ENCODE peak calls at places on chromosomes 4 and X, in nine cellular contexts. One of them, this sample, is unnamed.

GRCh38 chr4:152696764-152697250 is 17.0 kb upstream of the TMEM154 start:
- DNase-seq in NCI-H1092: no peak
- DNase-seq in iPS-NIHi11: no peak
- DNase-seq in HTR-8/SVneo: no peak
- DNase-seq in H54: peak
- DNase-seq in stimulated activated CD8-positive, alpha-beta memory T cell treated with anti-CD3 and anti-CD28 coated beads, Interleukin-4, amount 100 ng/mL, for 24 hours: peak
- DNase-seq in hippocampal formation: no peak
- DNase-seq in hepatic stellate cell: no peak
- DNase-seq in lung microvascular endothelial cell: no peak
- DNase-seq in this sample: no peak

GRCh38 chrX:141320801-141321200 is 78.5 kb upstream of the SPANXC start:
- DNase-seq in NCI-H1092: no peak
- DNase-seq in iPS-NIHi11: no peak
- DNase-seq in HTR-8/SVneo: no peak
- DNase-seq in H54: no peak
- DNase-seq in stimulated activated CD8-positive, alpha-beta memory T cell treated with anti-CD3 and anti-CD28 coated beads, Interleukin-4, amount 100 ng/mL, for 24 hours: no peak
- DNase-seq in hippocampal formation: no peak
- DNase-seq in hepatic stellate cell: no peak
- DNase-seq in lung microvascular endothelial cell: peak
- DNase-seq in this sample: no peak

GRCh38 chr4:20960291-20960690 is 260.0 kb downstream of the PACRGL start:
- DNase-seq in NCI-H1092: no peak
- DNase-seq in iPS-NIHi11: no peak
- DNase-seq in HTR-8/SVneo: no peak
- DNase-seq in H54: no peak
- DNase-seq in stimulated activated CD8-positive, alpha-beta memory T cell treated with anti-CD3 and anti-CD28 coated beads, Interleukin-4, amount 100 ng/mL, for 24 hours: no peak
- DNase-seq in hippocampal formation: no peak
- DNase-seq in hepatic stellate cell: no peak
- DNase-seq in lung microvascular endothelial cell: no peak
- DNase-seq in this sample: no peak

GRCh38 chr4:122003335-122003734 is 51.5 kb upstream of the TRPC3 start:
- DNase-seq in NCI-H1092: peak
- DNase-seq in iPS-NIHi11: peak
- DNase-seq in HTR-8/SVneo: no peak
- DNase-seq in H54: peak
- DNase-seq in stimulated activated CD8-positive, alpha-beta memory T cell treated with anti-CD3 and anti-CD28 coated beads, Interleukin-4, amount 100 ng/mL, for 24 hours: no peak
- DNase-seq in hippocampal formation: no peak
- DNase-seq in hepatic stellate cell: no peak
- DNase-seq in lung microvascular endothelial cell: peak
- DNase-seq in this sample: no peak

GRCh38 chr4:129446074-129446473 is 350.1 kb downstream of the C4orf33 start:
- DNase-seq in NCI-H1092: no peak
- DNase-seq in iPS-NIHi11: no peak
- DNase-seq in HTR-8/SVneo: peak
- DNase-seq in H54: no peak
- DNase-seq in stimulated activated CD8-positive, alpha-beta memory T cell treated with anti-CD3 and anti-CD28 coated beads, Interleukin-4, amount 100 ng/mL, for 24 hours: no peak
- DNase-seq in hippocampal formation: no peak
- DNase-seq in hepatic stellate cell: no peak
- DNase-seq in lung microvascular endothelial cell: peak
- DNase-seq in this sample: no peak

GRCh38 chr4:88159137-88159725 is 792 bp upstream of the ABCG2 start:
- DNase-seq in NCI-H1092: no peak
- DNase-seq in iPS-NIHi11: peak
- DNase-seq in HTR-8/SVneo: peak
- DNase-seq in H54: no peak
- DNase-seq in stimulated activated CD8-positive, alpha-beta memory T cell treated with anti-CD3 and anti-CD28 coated beads, Interleukin-4, amount 100 ng/mL, for 24 hours: no peak
- DNase-seq in hippocampal formation: no peak
- DNase-seq in hepatic stellate cell: peak
- DNase-seq in lung microvascular endothelial cell: peak
- DNase-seq in this sample: no peak

GRCh38 chrX:29315931-29316330 is 728.7 kb downstream of the IL1RAPL1 start:
- DNase-seq in NCI-H1092: no peak
- DNase-seq in iPS-NIHi11: no peak
- DNase-seq in HTR-8/SVneo: no peak
- DNase-seq in H54: no peak
- DNase-seq in stimulated activated CD8-positive, alpha-beta memory T cell treated with anti-CD3 and anti-CD28 coated beads, Interleukin-4, amount 100 ng/mL, for 24 hours: no peak
- DNase-seq in hippocampal formation: no peak
- DNase-seq in hepatic stellate cell: no peak
- DNase-seq in lung microvascular endothelial cell: no peak
- DNase-seq in this sample: no peak

GRCh38 chr4:108118505-108118904 is 50.2 kb downstream of the LEF1 start:
- DNase-seq in NCI-H1092: no peak
- DNase-seq in iPS-NIHi11: no peak
- DNase-seq in HTR-8/SVneo: no peak
- DNase-seq in H54: no peak
- DNase-seq in stimulated activated CD8-positive, alpha-beta memory T cell treated with anti-CD3 and anti-CD28 coated beads, Interleukin-4, amount 100 ng/mL, for 24 hours: no peak
- DNase-seq in hippocampal formation: no peak
- DNase-seq in hepatic stellate cell: no peak
- DNase-seq in lung microvascular endothelial cell: no peak
- DNase-seq in this sample: no peak

GRCh38 chrX:74371399-74371798 is 49.9 kb upstream of the SLC16A2 start:
- DNase-seq in NCI-H1092: no peak
- DNase-seq in iPS-NIHi11: no peak
- DNase-seq in HTR-8/SVneo: no peak
- DNase-seq in H54: no peak
- DNase-seq in stimulated activated CD8-positive, alpha-beta memory T cell treated with anti-CD3 and anti-CD28 coated beads, Interleukin-4, amount 100 ng/mL, for 24 hours: no peak
- DNase-seq in hippocampal formation: no peak
- DNase-seq in hepatic stellate cell: no peak
- DNase-seq in lung microvascular endothelial cell: no peak
- DNase-seq in this sample: no peak

GRCh38 chr4:86092684-86093083 is 267.2 kb downstream of the MAPK10 start:
- DNase-seq in NCI-H1092: no peak
- DNase-seq in iPS-NIHi11: no peak
- DNase-seq in HTR-8/SVneo: peak
- DNase-seq in H54: no peak
- DNase-seq in stimulated activated CD8-positive, alpha-beta memory T cell treated with anti-CD3 and anti-CD28 coated beads, Interleukin-4, amount 100 ng/mL, for 24 hours: no peak
- DNase-seq in hippocampal formation: no peak
- DNase-seq in hepatic stellate cell: peak
- DNase-seq in lung microvascular endothelial cell: peak
- DNase-seq in this sample: no peak

GRCh38 chrX:37926700-37927099 is 79.3 kb upstream of the DYNLT3 start:
- DNase-seq in NCI-H1092: peak
- DNase-seq in iPS-NIHi11: peak
- DNase-seq in HTR-8/SVneo: no peak
- DNase-seq in H54: no peak
- DNase-seq in stimulated activated CD8-positive, alpha-beta memory T cell treated with anti-CD3 and anti-CD28 coated beads, Interleukin-4, amount 100 ng/mL, for 24 hours: no peak
- DNase-seq in hippocampal formation: no peak
- DNase-seq in hepatic stellate cell: peak
- DNase-seq in lung microvascular endothelial cell: peak
- DNase-seq in this sample: no peak

GRCh38 chrX:13719192-13719856 is 15.1 kb downstream of the TRAPPC2 start:
- DNase-seq in NCI-H1092: no peak
- DNase-seq in iPS-NIHi11: no peak
- DNase-seq in HTR-8/SVneo: no peak
- DNase-seq in H54: no peak
- DNase-seq in stimulated activated CD8-positive, alpha-beta memory T cell treated with anti-CD3 and anti-CD28 coated beads, Interleukin-4, amount 100 ng/mL, for 24 hours: no peak
- DNase-seq in hippocampal formation: no peak
- DNase-seq in hepatic stellate cell: no peak
- DNase-seq in lung microvascular endothelial cell: no peak
- DNase-seq in this sample: no peak

GRCh38 chr4:8315343-8316250 is 46.0 kb downstream of the HTRA3 start:
- DNase-seq in NCI-H1092: peak
- DNase-seq in iPS-NIHi11: peak
- DNase-seq in HTR-8/SVneo: peak
- DNase-seq in H54: peak
- DNase-seq in stimulated activated CD8-positive, alpha-beta memory T cell treated with anti-CD3 and anti-CD28 coated beads, Interleukin-4, amount 100 ng/mL, for 24 hours: no peak
- DNase-seq in hippocampal formation: no peak
- DNase-seq in hepatic stellate cell: peak
- DNase-seq in lung microvascular endothelial cell: peak
- DNase-seq in this sample: no peak

GRCh38 chrX:31323658-31324057 is 251.8 kb upstream of the FTHL17 start:
- DNase-seq in NCI-H1092: no peak
- DNase-seq in iPS-NIHi11: no peak
- DNase-seq in HTR-8/SVneo: no peak
- DNase-seq in H54: no peak
- DNase-seq in stimulated activated CD8-positive, alpha-beta memory T cell treated with anti-CD3 and anti-CD28 coated beads, Interleukin-4, amount 100 ng/mL, for 24 hours: no peak
- DNase-seq in hippocampal formation: no peak
- DNase-seq in hepatic stellate cell: no peak
- DNase-seq in lung microvascular endothelial cell: no peak
- DNase-seq in this sample: no peak

GRCh38 chrX:101417981-101418841 is 10.2 kb downstream of the HNRNPH2 start:
- DNase-seq in NCI-H1092: peak
- DNase-seq in iPS-NIHi11: peak
- DNase-seq in HTR-8/SVneo: no peak
- DNase-seq in H54: no peak
- DNase-seq in stimulated activated CD8-positive, alpha-beta memory T cell treated with anti-CD3 and anti-CD28 coated beads, Interleukin-4, amount 100 ng/mL, for 24 hours: no peak
- DNase-seq in hippocampal formation: peak
- DNase-seq in hepatic stellate cell: no peak
- DNase-seq in lung microvascular endothelial cell: peak
- DNase-seq in this sample: no peak

GRCh38 chr4:131978120-131978519 is 1171.0 kb upstream of the PCDH10 start:
- DNase-seq in NCI-H1092: no peak
- DNase-seq in iPS-NIHi11: no peak
- DNase-seq in HTR-8/SVneo: no peak
- DNase-seq in H54: no peak
- DNase-seq in stimulated activated CD8-positive, alpha-beta memory T cell treated with anti-CD3 and anti-CD28 coated beads, Interleukin-4, amount 100 ng/mL, for 24 hours: no peak
- DNase-seq in hippocampal formation: no peak
- DNase-seq in hepatic stellate cell: no peak
- DNase-seq in lung microvascular endothelial cell: no peak
- DNase-seq in this sample: no peak

GRCh38 chrX:3176439-3176820 is 135.2 kb downstream of the ARSF start:
- DNase-seq in NCI-H1092: no peak
- DNase-seq in iPS-NIHi11: no peak
- DNase-seq in HTR-8/SVneo: no peak
- DNase-seq in H54: no peak
- DNase-seq in stimulated activated CD8-positive, alpha-beta memory T cell treated with anti-CD3 and anti-CD28 coated beads, Interleukin-4, amount 100 ng/mL, for 24 hours: no peak
- DNase-seq in hippocampal formation: no peak
- DNase-seq in hepatic stellate cell: no peak
- DNase-seq in lung microvascular endothelial cell: no peak
- DNase-seq in this sample: no peak

GRCh38 chr4:180363817-180364216 is 1879.4 kb upstream of the TENM3 start:
- DNase-seq in NCI-H1092: no peak
- DNase-seq in iPS-NIHi11: no peak
- DNase-seq in HTR-8/SVneo: no peak
- DNase-seq in H54: no peak
- DNase-seq in stimulated activated CD8-positive, alpha-beta memory T cell treated with anti-CD3 and anti-CD28 coated beads, Interleukin-4, amount 100 ng/mL, for 24 hours: no peak
- DNase-seq in hippocampal formation: no peak
- DNase-seq in hepatic stellate cell: no peak
- DNase-seq in lung microvascular endothelial cell: no peak
- DNase-seq in this sample: no peak

GRCh38 chrX:9195199-9195880 is 161.4 kb upstream of the FAM9B start:
- DNase-seq in NCI-H1092: no peak
- DNase-seq in iPS-NIHi11: no peak
- DNase-seq in HTR-8/SVneo: no peak
- DNase-seq in H54: no peak
- DNase-seq in stimulated activated CD8-positive, alpha-beta memory T cell treated with anti-CD3 and anti-CD28 coated beads, Interleukin-4, amount 100 ng/mL, for 24 hours: no peak
- DNase-seq in hippocampal formation: no peak
- DNase-seq in hepatic stellate cell: no peak
- DNase-seq in lung microvascular endothelial cell: no peak
- DNase-seq in this sample: peak

GRCh38 chrX:130861462-130861861 is 41.5 kb downstream of the ENOX2 start:
- DNase-seq in NCI-H1092: no peak
- DNase-seq in iPS-NIHi11: no peak
- DNase-seq in HTR-8/SVneo: no peak
- DNase-seq in H54: no peak
- DNase-seq in stimulated activated CD8-positive, alpha-beta memory T cell treated with anti-CD3 and anti-CD28 coated beads, Interleukin-4, amount 100 ng/mL, for 24 hours: no peak
- DNase-seq in hippocampal formation: no peak
- DNase-seq in hepatic stellate cell: no peak
- DNase-seq in lung microvascular endothelial cell: no peak
- DNase-seq in this sample: no peak

GRCh38 chrX:74382613-74383012 is 38.7 kb upstream of the SLC16A2 start:
- DNase-seq in NCI-H1092: peak
- DNase-seq in iPS-NIHi11: peak
- DNase-seq in HTR-8/SVneo: peak
- DNase-seq in H54: peak
- DNase-seq in stimulated activated CD8-positive, alpha-beta memory T cell treated with anti-CD3 and anti-CD28 coated beads, Interleukin-4, amount 100 ng/mL, for 24 hours: peak
- DNase-seq in hippocampal formation: peak
- DNase-seq in hepatic stellate cell: peak
- DNase-seq in lung microvascular endothelial cell: peak
- DNase-seq in this sample: no peak

GRCh38 chr4:1493540-1494287 is 87.5 kb upstream of the NKX1-1 start:
- DNase-seq in NCI-H1092: no peak
- DNase-seq in iPS-NIHi11: peak
- DNase-seq in HTR-8/SVneo: no peak
- DNase-seq in H54: no peak
- DNase-seq in stimulated activated CD8-positive, alpha-beta memory T cell treated with anti-CD3 and anti-CD28 coated beads, Interleukin-4, amount 100 ng/mL, for 24 hours: no peak
- DNase-seq in hippocampal formation: no peak
- DNase-seq in hepatic stellate cell: no peak
- DNase-seq in lung microvascular endothelial cell: no peak
- DNase-seq in this sample: no peak

GRCh38 chrX:44343412-44343942 is at the start of gene EFHC2:
- DNase-seq in NCI-H1092: no peak
- DNase-seq in iPS-NIHi11: peak
- DNase-seq in HTR-8/SVneo: no peak
- DNase-seq in H54: peak
- DNase-seq in stimulated activated CD8-positive, alpha-beta memory T cell treated with anti-CD3 and anti-CD28 coated beads, Interleukin-4, amount 100 ng/mL, for 24 hours: no peak
- DNase-seq in hippocampal formation: peak
- DNase-seq in hepatic stellate cell: no peak
- DNase-seq in lung microvascular endothelial cell: no peak
- DNase-seq in this sample: no peak

GRCh38 chr4:147633643-147634042 is 16.4 kb downstream of the TMEM184C start:
- DNase-seq in NCI-H1092: no peak
- DNase-seq in iPS-NIHi11: no peak
- DNase-seq in HTR-8/SVneo: no peak
- DNase-seq in H54: no peak
- DNase-seq in stimulated activated CD8-positive, alpha-beta memory T cell treated with anti-CD3 and anti-CD28 coated beads, Interleukin-4, amount 100 ng/mL, for 24 hours: no peak
- DNase-seq in hippocampal formation: no peak
- DNase-seq in hepatic stellate cell: no peak
- DNase-seq in lung microvascular endothelial cell: no peak
- DNase-seq in this sample: no peak

GRCh38 chrX:13216139-13216538 is 103.7 kb downstream of the ATXN3L start:
- DNase-seq in NCI-H1092: no peak
- DNase-seq in iPS-NIHi11: no peak
- DNase-seq in HTR-8/SVneo: no peak
- DNase-seq in H54: no peak
- DNase-seq in stimulated activated CD8-positive, alpha-beta memory T cell treated with anti-CD3 and anti-CD28 coated beads, Interleukin-4, amount 100 ng/mL, for 24 hours: no peak
- DNase-seq in hippocampal formation: no peak
- DNase-seq in hepatic stellate cell: no peak
- DNase-seq in lung microvascular endothelial cell: no peak
- DNase-seq in this sample: no peak

GRCh38 chr4:40238700-40239548 is 42.1 kb downstream of the RHOH start:
- DNase-seq in NCI-H1092: no peak
- DNase-seq in iPS-NIHi11: peak
- DNase-seq in HTR-8/SVneo: no peak
- DNase-seq in H54: no peak
- DNase-seq in stimulated activated CD8-positive, alpha-beta memory T cell treated with anti-CD3 and anti-CD28 coated beads, Interleukin-4, amount 100 ng/mL, for 24 hours: peak
- DNase-seq in hippocampal formation: no peak
- DNase-seq in hepatic stellate cell: no peak
- DNase-seq in lung microvascular endothelial cell: no peak
- DNase-seq in this sample: no peak

GRCh38 chr4:36573441-36573840 is 292.0 kb downstream of the DTHD1 start:
- DNase-seq in NCI-H1092: no peak
- DNase-seq in iPS-NIHi11: no peak
- DNase-seq in HTR-8/SVneo: no peak
- DNase-seq in H54: no peak
- DNase-seq in stimulated activated CD8-positive, alpha-beta memory T cell treated with anti-CD3 and anti-CD28 coated beads, Interleukin-4, amount 100 ng/mL, for 24 hours: no peak
- DNase-seq in hippocampal formation: no peak
- DNase-seq in hepatic stellate cell: no peak
- DNase-seq in lung microvascular endothelial cell: no peak
- DNase-seq in this sample: no peak

GRCh38 chrX:153396320-153397195 is 4.6 kb downstream of the PNMA6E start:
- DNase-seq in NCI-H1092: no peak
- DNase-seq in iPS-NIHi11: no peak
- DNase-seq in HTR-8/SVneo: no peak
- DNase-seq in H54: no peak
- DNase-seq in stimulated activated CD8-positive, alpha-beta memory T cell treated with anti-CD3 and anti-CD28 coated beads, Interleukin-4, amount 100 ng/mL, for 24 hours: no peak
- DNase-seq in hippocampal formation: no peak
- DNase-seq in hepatic stellate cell: no peak
- DNase-seq in lung microvascular endothelial cell: no peak
- DNase-seq in this sample: no peak

GRCh38 chr4:184756399-184756798 is 22.5 kb upstream of the CENPU start:
- DNase-seq in NCI-H1092: no peak
- DNase-seq in iPS-NIHi11: no peak
- DNase-seq in HTR-8/SVneo: no peak
- DNase-seq in H54: no peak
- DNase-seq in stimulated activated CD8-positive, alpha-beta memory T cell treated with anti-CD3 and anti-CD28 coated beads, Interleukin-4, amount 100 ng/mL, for 24 hours: no peak
- DNase-seq in hippocampal formation: no peak
- DNase-seq in hepatic stellate cell: no peak
- DNase-seq in lung microvascular endothelial cell: no peak
- DNase-seq in this sample: no peak

GRCh38 chr4:173477016-173477415 is 53.0 kb downstream of the HAND2 start:
- DNase-seq in NCI-H1092: no peak
- DNase-seq in iPS-NIHi11: no peak
- DNase-seq in HTR-8/SVneo: no peak
- DNase-seq in H54: no peak
- DNase-seq in stimulated activated CD8-positive, alpha-beta memory T cell treated with anti-CD3 and anti-CD28 coated beads, Interleukin-4, amount 100 ng/mL, for 24 hours: no peak
- DNase-seq in hippocampal formation: no peak
- DNase-seq in hepatic stellate cell: no peak
- DNase-seq in lung microvascular endothelial cell: no peak
- DNase-seq in this sample: no peak

GRCh38 chrX:150527108-150527507 is 41.3 kb upstream of the MTM1 start:
- DNase-seq in NCI-H1092: no peak
- DNase-seq in iPS-NIHi11: no peak
- DNase-seq in HTR-8/SVneo: no peak
- DNase-seq in H54: no peak
- DNase-seq in stimulated activated CD8-positive, alpha-beta memory T cell treated with anti-CD3 and anti-CD28 coated beads, Interleukin-4, amount 100 ng/mL, for 24 hours: no peak
- DNase-seq in hippocampal formation: no peak
- DNase-seq in hepatic stellate cell: no peak
- DNase-seq in lung microvascular endothelial cell: no peak
- DNase-seq in this sample: no peak

This sample was measured in NCI-H187 treated with DMSO at 0.1 percent for 48 hours.